ENCODE peak calls at places on chromosomes 5 and 9, in seven cellular contexts. T is dermis microvascular lymphatic vessel endothelial cell; P is Peyer's patch; J is fibroblast of lung; Z is T-helper 9 cell; Y is stimulated activated CD8-positive, alpha-beta memory T cell treated with anti-CD3 and anti-CD28 coated beads, Interleukin-7, amount 100 ng/mL, for 24 hours; U is hepatocyte. D is an unnamed sample.

GRCh38 chr5:75368391-75368790 is 31.4 kb downstream of the HMGCR start:
- DNase-seq in T (no peak), P (no peak), J (peak), Z (no peak), Y (no peak), U (no peak), D (peak)

GRCh38 chr5:34660444-34660843 is 4.3 kb downstream of the RAI14 start:
- DNase-seq in T (no peak), P (no peak), J (peak), Z (no peak), Y (no peak), U (no peak), D (peak)

GRCh38 chr5:159310492-159310891 is 19.8 kb downstream of the IL12B start:
- DNase-seq in T (no peak), P (peak), J (no peak), Z (peak), Y (no peak), U (peak), D (no peak)

GRCh38 chr5:156391139-156391538 is 64.2 kb downstream of the SGCD start:
- DNase-seq in T (no peak), P (no peak), J (peak), Z (no peak), Y (no peak), U (peak), D (no peak)

GRCh38 chr5:16143361-16144049 is 36.1 kb downstream of the MARCHF11 start:
- DNase-seq in T (no peak), P (no peak), J (no peak), Z (no peak), Y (no peak), U (no peak), D (no peak)

GRCh38 chr9:13278368-13279246 is 885 bp downstream of the MPDZ start:
- DNase-seq in T (no peak), P (peak), J (peak), Z (no peak), Y (no peak), U (peak), D (peak)

GRCh38 chr5:14268738-14269137 is 125.6 kb downstream of the TRIO start:
- DNase-seq in T (peak), P (no peak), J (peak), Z (no peak), Y (no peak), U (no peak), D (peak)

GRCh38 chr9:134650431-134651190 is 9.0 kb downstream of the COL5A1 start:
- DNase-seq in T (no peak), P (no peak), J (no peak), Z (no peak), Y (no peak), U (no peak), D (no peak)

GRCh38 chr5:146130440-146131045 is 25.2 kb upstream of the PLAC8L1 start:
- DNase-seq in T (peak), P (no peak), J (peak), Z (no peak), Y (no peak), U (peak), D (peak)

GRCh38 chr5:150672237-150672883 is 11.3 kb downstream of the MYOZ3 start:
- DNase-seq in T (peak), P (no peak), J (no peak), Z (no peak), Y (no peak), U (peak), D (peak)

GRCh38 chr5:149219584-149219983 is 52.1 kb upstream of the AFAP1L1 start:
- DNase-seq in T (no peak), P (no peak), J (no peak), Z (no peak), Y (no peak), U (no peak), D (no peak)

GRCh38 chr5:137778772-137779564 is 24.8 kb upstream of the HNRNPA0 start:
- DNase-seq in T (peak), P (no peak), J (peak), Z (no peak), Y (no peak), U (peak), D (peak)

GRCh38 chr5:135033866-135034185 is 202 bp downstream of the PITX1 start:
- DNase-seq in T (no peak), P (no peak), J (no peak), Z (no peak), Y (no peak), U (no peak), D (peak)

GRCh38 chr9:136858844-136859757 is 7.0 kb downstream of the MAMDC4 start:
- DNase-seq in T (no peak), P (peak), J (peak), Z (no peak), Y (no peak), U (peak), D (no peak)

GRCh38 chr5:36796171-36796570 is 80.4 kb upstream of the NIPBL start:
- DNase-seq in T (no peak), P (no peak), J (no peak), Z (no peak), Y (no peak), U (no peak), D (no peak)

GRCh38 chr5:6837519-6838110 is 124.4 kb downstream of the TENT4A start:
- DNase-seq in T (no peak), P (no peak), J (no peak), Z (peak), Y (no peak), U (no peak), D (peak)

GRCh38 chr9:35163413-35163812 is 1.6 kb downstream of the UNC13B start:
- DNase-seq in T (no peak), P (no peak), J (no peak), Z (no peak), Y (no peak), U (no peak), D (no peak)

GRCh38 chr5:3182477-3182876 is 413.2 kb upstream of the IRX1 start:
- DNase-seq in T (no peak), P (no peak), J (no peak), Z (no peak), Y (no peak), U (no peak), D (no peak)

GRCh38 chr5:42611437-42611836 is 145.2 kb upstream of the CCDC152 start:
- DNase-seq in T (no peak), P (no peak), J (no peak), Z (no peak), Y (no peak), U (no peak), D (no peak)

GRCh38 chr5:95892784-95893354 is 68.8 kb downstream of the ELL2 start:
- DNase-seq in T (no peak), P (peak), J (peak), Z (no peak), Y (no peak), U (peak), D (peak)

GRCh38 chr9:20950707-20951106 is 80.7 kb downstream of the HACD4 start:
- DNase-seq in T (no peak), P (no peak), J (no peak), Z (no peak), Y (no peak), U (no peak), D (no peak)

GRCh38 chr9:126783958-126784357 is 20.9 kb upstream of the ZBTB43 start:
- DNase-seq in T (no peak), P (no peak), J (no peak), Z (no peak), Y (no peak), U (no peak), D (no peak)

GRCh38 chr5:104628906-104629305 is 1066.3 kb upstream of the NUDT12 start:
- DNase-seq in T (no peak), P (no peak), J (peak), Z (no peak), Y (no peak), U (no peak), D (no peak)

GRCh38 chr5:76788362-76788761 is 30.5 kb upstream of the F2RL1 start:
- DNase-seq in T (no peak), P (peak), J (no peak), Z (no peak), Y (no peak), U (peak), D (peak)

GRCh38 chr9:120289091-120289490 is 290.9 kb downstream of the CDK5RAP2 start:
- DNase-seq in T (no peak), P (no peak), J (no peak), Z (no peak), Y (no peak), U (no peak), D (no peak)

GRCh38 chr5:80961376-80962281 is 1.5 kb downstream of the RASGRF2 start:
- DNase-seq in T (peak), P (peak), J (peak), Z (peak), Y (no peak), U (no peak), D (peak)

GRCh38 chr5:176675676-176676360 is 28.5 kb downstream of the TSPAN17 start:
- DNase-seq in T (no peak), P (no peak), J (no peak), Z (no peak), Y (no peak), U (no peak), D (peak)

GRCh38 chr5:136023935-136024645 is 4.7 kb upstream of the TGFBI start:
- DNase-seq in T (no peak), P (no peak), J (peak), Z (no peak), Y (no peak), U (no peak), D (no peak)

GRCh38 chr5:170522211-170523128 is 18.6 kb downstream of the KCNIP1 start:
- DNase-seq in T (no peak), P (no peak), J (no peak), Z (no peak), Y (no peak), U (no peak), D (no peak)

GRCh38 chr5:42995152-42995751 is 44.9 kb downstream of the ANXA2R start:
- DNase-seq in T (no peak), P (no peak), J (peak), Z (no peak), Y (no peak), U (no peak), D (no peak)

GRCh38 chr9:73200694-73201432 is 49.2 kb downstream of the ANXA1 start:
- DNase-seq in T (peak), P (no peak), J (peak), Z (no peak), Y (no peak), U (peak), D (peak)

GRCh38 chr5:96546120-96546519 is 113.1 kb upstream of the PCSK1 start:
- DNase-seq in T (no peak), P (no peak), J (no peak), Z (no peak), Y (no peak), U (no peak), D (no peak)

GRCh38 chr5:39427225-39427624 is 2.4 kb upstream of the DAB2 start:
- DNase-seq in T (no peak), P (no peak), J (peak), Z (no peak), Y (no peak), U (peak), D (no peak)

GRCh38 chr5:136891601-136892000 is 526.3 kb upstream of the TRPC7 start:
- DNase-seq in T (no peak), P (no peak), J (no peak), Z (no peak), Y (no peak), U (no peak), D (no peak)

D was measured in lung microvascular endothelial cell.